ENCODE peak calls at places on chromosomes 5 and 9, in five cellular contexts. One of them, this sample, is unnamed.

GRCh38 chr9:136093995-136094881 is 851 bp downstream of the NACC2 start:
- DNase-seq in DMS153: no peak
- DNase-seq in activated T-cell treated with anti-CD3 and anti-CD28 coated beads, Interleukin-2, amount 50 U/mL, for 4 hours: peak; percentile 52
- DNase-seq in heart left ventricle: peak; percentile 93
- DNase-seq in HS-5: no peak
- DNase-seq in this sample: peak; percentile 63

GRCh38 chr5:125497651-125498050 is 751.2 kb upstream of the ZNF608 start:
- DNase-seq in DMS153: no peak
- DNase-seq in activated T-cell treated with anti-CD3 and anti-CD28 coated beads, Interleukin-2, amount 50 U/mL, for 4 hours: no peak
- DNase-seq in heart left ventricle: no peak
- DNase-seq in HS-5: no peak
- DNase-seq in this sample: no peak

GRCh38 chr9:128251701-128252100 is 24.1 kb downstream of the GOLGA2 start:
- DNase-seq in DMS153: no peak
- DNase-seq in activated T-cell treated with anti-CD3 and anti-CD28 coated beads, Interleukin-2, amount 50 U/mL, for 4 hours: no peak
- DNase-seq in heart left ventricle: no peak
- DNase-seq in HS-5: no peak
- DNase-seq in this sample: no peak

GRCh38 chr5:124660229-124661093 is 86.0 kb downstream of the ZNF608 start:
- DNase-seq in DMS153: peak; percentile 62
- DNase-seq in activated T-cell treated with anti-CD3 and anti-CD28 coated beads, Interleukin-2, amount 50 U/mL, for 4 hours: no peak
- DNase-seq in heart left ventricle: no peak
- DNase-seq in HS-5: no peak
- DNase-seq in this sample: no peak

GRCh38 chr5:132253452-132254320 is 3.8 kb upstream of the PDLIM4 start:
- DNase-seq in DMS153: peak; percentile 1
- DNase-seq in activated T-cell treated with anti-CD3 and anti-CD28 coated beads, Interleukin-2, amount 50 U/mL, for 4 hours: no peak
- DNase-seq in heart left ventricle: no peak
- DNase-seq in HS-5: no peak
- DNase-seq in this sample: no peak

GRCh38 chr5:149846021-149846420 is 98.6 kb downstream of the PDE6A start:
- DNase-seq in DMS153: no peak
- DNase-seq in activated T-cell treated with anti-CD3 and anti-CD28 coated beads, Interleukin-2, amount 50 U/mL, for 4 hours: no peak
- DNase-seq in heart left ventricle: no peak
- DNase-seq in HS-5: no peak
- DNase-seq in this sample: no peak

GRCh38 chr5:135851186-135851906 is 16.9 kb downstream of the SLC25A48 start:
- DNase-seq in DMS153: no peak
- DNase-seq in activated T-cell treated with anti-CD3 and anti-CD28 coated beads, Interleukin-2, amount 50 U/mL, for 4 hours: no peak
- DNase-seq in heart left ventricle: no peak
- DNase-seq in HS-5: no peak
- DNase-seq in this sample: no peak

GRCh38 chr9:128818839-128819715 is 777 bp downstream of the ENDOG start:
- DNase-seq in DMS153: no peak
- DNase-seq in activated T-cell treated with anti-CD3 and anti-CD28 coated beads, Interleukin-2, amount 50 U/mL, for 4 hours: peak; percentile 28
- DNase-seq in heart left ventricle: peak; percentile 56
- DNase-seq in HS-5: no peak
- DNase-seq in this sample: peak; percentile 30

GRCh38 chr5:134026521-134027202 is 21.9 kb upstream of the VDAC1 start:
- DNase-seq in DMS153: no peak
- DNase-seq in activated T-cell treated with anti-CD3 and anti-CD28 coated beads, Interleukin-2, amount 50 U/mL, for 4 hours: peak; percentile 45
- DNase-seq in heart left ventricle: peak; percentile 62
- DNase-seq in HS-5: no peak
- DNase-seq in this sample: peak; percentile 32

GRCh38 chr5:119393746-119394145 is 37.9 kb downstream of the TNFAIP8 start:
- DNase-seq in DMS153: no peak
- DNase-seq in activated T-cell treated with anti-CD3 and anti-CD28 coated beads, Interleukin-2, amount 50 U/mL, for 4 hours: no peak
- DNase-seq in heart left ventricle: no peak
- DNase-seq in HS-5: no peak
- DNase-seq in this sample: no peak

GRCh38 chr9:121317737-121318630 is 50.0 kb downstream of the GSN start:
- DNase-seq in DMS153: no peak
- DNase-seq in activated T-cell treated with anti-CD3 and anti-CD28 coated beads, Interleukin-2, amount 50 U/mL, for 4 hours: no peak
- DNase-seq in heart left ventricle: peak; percentile 77
- DNase-seq in HS-5: no peak
- DNase-seq in this sample: no peak